ENCODE peak calls at places on chromosomes 2 and 18, in four cellular contexts. One of them, this sample, is unnamed.

GRCh38 chr2:9473985-9474360 is 378 bp upstream of the IAH1 start:
- DNase-seq in CD8-positive, alpha-beta memory T cell: peak
- DNase-seq in GM04504: no peak
- DNase-seq in osteocyte: no peak
- DNase-seq in this sample: peak

GRCh38 chr2:10222-10875 is 36.0 kb downstream of the FAM110C start:
- DNase-seq in CD8-positive, alpha-beta memory T cell: no peak
- DNase-seq in GM04504: no peak
- DNase-seq in osteocyte: no peak
- DNase-seq in this sample: no peak

GRCh38 chr18:29436459-29436858 is 1259.5 kb upstream of the CDH2 start:
- DNase-seq in CD8-positive, alpha-beta memory T cell: no peak
- DNase-seq in GM04504: no peak
- DNase-seq in osteocyte: no peak
- DNase-seq in this sample: no peak

GRCh38 chr2:68416081-68416675 is 50.9 kb downstream of the FBXO48 start:
- DNase-seq in GM04504: no peak
- DNase-seq in osteocyte: no peak
- DNase-seq in CD8-positive, alpha-beta memory T cell: no peak
- DNase-seq in this sample: no peak

GRCh38 chr2:43170733-43171101 is 55.7 kb downstream of the ZFP36L2 start:
- DNase-seq in GM04504: no peak
- DNase-seq in osteocyte: no peak
- DNase-seq in CD8-positive, alpha-beta memory T cell: no peak
- DNase-seq in this sample: no peak

GRCh38 chr2:181468313-181468712 is 11.1 kb downstream of the ITGA4 start:
- DNase-seq in CD8-positive, alpha-beta memory T cell: no peak
- DNase-seq in osteocyte: no peak
- DNase-seq in GM04504: no peak
- DNase-seq in this sample: no peak

GRCh38 chr2:203786912-203787311 is 80.5 kb downstream of the CD28 start:
- DNase-seq in GM04504: no peak
- DNase-seq in CD8-positive, alpha-beta memory T cell: no peak
- DNase-seq in osteocyte: no peak
- DNase-seq in this sample: no peak

GRCh38 chr18:69947361-69948106 is at the start of gene CD226:
- DNase-seq in GM04504: no peak
- DNase-seq in CD8-positive, alpha-beta memory T cell: peak
- DNase-seq in osteocyte: no peak
- DNase-seq in this sample: peak

GRCh38 chr2:156657809-156658208 is 221.6 kb downstream of the GPD2 start:
- DNase-seq in CD8-positive, alpha-beta memory T cell: no peak
- DNase-seq in osteocyte: no peak
- DNase-seq in GM04504: no peak
- DNase-seq in this sample: no peak

GRCh38 chr2:73931531-73932500 is 5.1 kb downstream of the DGUOK start:
- DNase-seq in CD8-positive, alpha-beta memory T cell: no peak
- DNase-seq in GM04504: no peak
- DNase-seq in osteocyte: no peak
- DNase-seq in this sample: no peak

GRCh38 chr2:214960677-214961076 is 151.2 kb upstream of the BARD1 start:
- DNase-seq in CD8-positive, alpha-beta memory T cell: no peak
- DNase-seq in GM04504: no peak
- DNase-seq in osteocyte: no peak
- DNase-seq in this sample: no peak

GRCh38 chr2:111698743-111699554 is 185.0 kb downstream of the ANAPC1 start:
- DNase-seq in GM04504: peak
- DNase-seq in CD8-positive, alpha-beta memory T cell: peak
- DNase-seq in osteocyte: peak
- DNase-seq in this sample: peak

GRCh38 chr2:10393648-10393982 is 54.5 kb downstream of the ODC1 start:
- DNase-seq in CD8-positive, alpha-beta memory T cell: no peak
- DNase-seq in osteocyte: no peak
- DNase-seq in GM04504: no peak
- DNase-seq in this sample: no peak

GRCh38 chr2:237868631-237869356 is 9.4 kb downstream of the RAMP1 start:
- DNase-seq in CD8-positive, alpha-beta memory T cell: no peak
- DNase-seq in GM04504: no peak
- DNase-seq in osteocyte: no peak
- DNase-seq in this sample: no peak

GRCh38 chr2:222919841-222920609 is 59.2 kb downstream of the ACSL3 start:
- DNase-seq in CD8-positive, alpha-beta memory T cell: no peak
- DNase-seq in osteocyte: no peak
- DNase-seq in GM04504: peak
- DNase-seq in this sample: no peak

GRCh38 chr2:227471924-227472264 is at the start of gene AGFG1:
- DNase-seq in GM04504: no peak
- DNase-seq in CD8-positive, alpha-beta memory T cell: peak
- DNase-seq in osteocyte: peak
- DNase-seq in this sample: peak

GRCh38 chr2:110903548-110903947 is 171.2 kb downstream of the ACOXL start:
- DNase-seq in osteocyte: no peak
- DNase-seq in GM04504: peak
- DNase-seq in CD8-positive, alpha-beta memory T cell: no peak
- DNase-seq in this sample: no peak

GRCh38 chr2:170596576-170596975 is 118.6 kb upstream of the SP5 start:
- DNase-seq in GM04504: no peak
- DNase-seq in CD8-positive, alpha-beta memory T cell: no peak
- DNase-seq in osteocyte: no peak
- DNase-seq in this sample: no peak

GRCh38 chr2:11807156-11808015 is 61.0 kb downstream of the LPIN1 start:
- DNase-seq in osteocyte: no peak
- DNase-seq in CD8-positive, alpha-beta memory T cell: no peak
- DNase-seq in GM04504: no peak
- DNase-seq in this sample: no peak

GRCh38 chr18:44028109-44028508 is 652.6 kb upstream of the SETBP1 start:
- DNase-seq in osteocyte: no peak
- DNase-seq in CD8-positive, alpha-beta memory T cell: no peak
- DNase-seq in GM04504: no peak
- DNase-seq in this sample: no peak

GRCh38 chr2:110793034-110793433 is 60.7 kb downstream of the ACOXL start:
- DNase-seq in GM04504: no peak
- DNase-seq in osteocyte: peak
- DNase-seq in CD8-positive, alpha-beta memory T cell: no peak
- DNase-seq in this sample: no peak

GRCh38 chr2:228540976-228541375 is 359.5 kb upstream of the SPHKAP start:
- DNase-seq in CD8-positive, alpha-beta memory T cell: no peak
- DNase-seq in GM04504: no peak
- DNase-seq in osteocyte: no peak
- DNase-seq in this sample: no peak

GRCh38 chr2:149490296-149490695 is 97.3 kb downstream of the MMADHC start:
- DNase-seq in osteocyte: no peak
- DNase-seq in GM04504: peak
- DNase-seq in CD8-positive, alpha-beta memory T cell: no peak
- DNase-seq in this sample: no peak

GRCh38 chr2:201656740-201657139 is 13.4 kb upstream of the TMEM237 start:
- DNase-seq in CD8-positive, alpha-beta memory T cell: no peak
- DNase-seq in GM04504: no peak
- DNase-seq in osteocyte: no peak
- DNase-seq in this sample: no peak

GRCh38 chr2:190723397-190724090 is 74.7 kb downstream of the NAB1 start:
- DNase-seq in CD8-positive, alpha-beta memory T cell: no peak
- DNase-seq in GM04504: no peak
- DNase-seq in osteocyte: no peak
- DNase-seq in this sample: no peak

GRCh38 chr2:37579314-37579713 is 92.1 kb downstream of the CDC42EP3 start:
- DNase-seq in GM04504: no peak
- DNase-seq in CD8-positive, alpha-beta memory T cell: no peak
- DNase-seq in osteocyte: no peak
- DNase-seq in this sample: no peak

GRCh38 chr2:191478754-191479679 is 198.9 kb upstream of the NABP1 start:
- DNase-seq in CD8-positive, alpha-beta memory T cell: no peak
- DNase-seq in osteocyte: no peak
- DNase-seq in GM04504: peak
- DNase-seq in this sample: no peak

GRCh38 chr2:120736202-120736954 is 710 bp downstream of the GLI2 start:
- DNase-seq in GM04504: no peak
- DNase-seq in CD8-positive, alpha-beta memory T cell: no peak
- DNase-seq in osteocyte: peak
- DNase-seq in this sample: no peak

GRCh38 chr2:58447586-58447985 is 206.5 kb upstream of the FANCL start:
- DNase-seq in CD8-positive, alpha-beta memory T cell: no peak
- DNase-seq in osteocyte: no peak
- DNase-seq in GM04504: no peak
- DNase-seq in this sample: no peak

GRCh38 chr2:42129947-42130346 is 39.2 kb upstream of the EML4 start:
- DNase-seq in osteocyte: peak
- DNase-seq in GM04504: no peak
- DNase-seq in CD8-positive, alpha-beta memory T cell: no peak
- DNase-seq in this sample: no peak

GRCh38 chr2:68689553-68690537 is 44.8 kb upstream of the ARHGAP25 start:
- DNase-seq in osteocyte: no peak
- DNase-seq in GM04504: no peak
- DNase-seq in CD8-positive, alpha-beta memory T cell: no peak
- DNase-seq in this sample: no peak

GRCh38 chr2:46909771-46910419 is 5.7 kb downstream of the MCFD2 start:
- DNase-seq in CD8-positive, alpha-beta memory T cell: no peak
- DNase-seq in GM04504: peak
- DNase-seq in osteocyte: no peak
- DNase-seq in this sample: no peak

GRCh38 chr2:217827430-217828201 is 175.2 kb downstream of the TNS1 start:
- DNase-seq in GM04504: no peak
- DNase-seq in CD8-positive, alpha-beta memory T cell: no peak
- DNase-seq in osteocyte: no peak
- DNase-seq in this sample: no peak

GRCh38 chr18:57035590-57035989 is 111.3 kb upstream of the BOD1L2 start:
- DNase-seq in GM04504: no peak
- DNase-seq in CD8-positive, alpha-beta memory T cell: no peak
- DNase-seq in osteocyte: no peak
- DNase-seq in this sample: no peak

GRCh38 chr2:120227111-120227991 is 4.2 kb upstream of the TMEM185B start:
- DNase-seq in GM04504: no peak
- DNase-seq in CD8-positive, alpha-beta memory T cell: no peak
- DNase-seq in osteocyte: no peak
- DNase-seq in this sample: no peak

GRCh38 chr2:199364153-199364552 is 93.6 kb downstream of the SATB2 start:
- DNase-seq in CD8-positive, alpha-beta memory T cell: no peak
- DNase-seq in GM04504: no peak
- DNase-seq in osteocyte: no peak
- DNase-seq in this sample: no peak

GRCh38 chr2:86295071-86295470 is 42.4 kb downstream of the REEP1 start:
- DNase-seq in osteocyte: no peak
- DNase-seq in GM04504: no peak
- DNase-seq in CD8-positive, alpha-beta memory T cell: no peak
- DNase-seq in this sample: no peak

This sample was measured in central memory CD4-positive, alpha-beta T cell.